ENCODE peak calls at places on chromosomes 11 and 22, in five cellular contexts. Q is T-helper 1 cell, P is neuronal stem cell, G is Calu3, C is NCI-H1694 treated with DMSO at 0.1 percent for 48 hours. E is an unnamed sample.

GRCh38 chr11:665062-665706 is 28.1 kb downstream of the DRD4 start:
- DNase-seq in Q (no peak), P (no peak), G (no peak), C (peak; percentile 14), E (no peak)

GRCh38 chr11:10674991-10675440 is 18.5 kb downstream of the IRAG1 start:
- DNase-seq in Q (no peak), P (no peak), G (no peak), C (no peak), E (no peak)

GRCh38 chr11:57249384-57250319 is 12.6 kb upstream of the APLNR start:
- DNase-seq in Q (no peak), P (peak; percentile 58), G (peak; percentile 77), C (peak; percentile 39), E (peak; percentile 82)

GRCh38 chr11:1012291-1012690 is 24.2 kb downstream of the MUC6 start:
- DNase-seq in Q (no peak), P (no peak), G (no peak), C (no peak), E (no peak)

GRCh38 chr22:43529954-43530863 is 118.4 kb downstream of the MPPED1 start:
- DNase-seq in Q (no peak), P (no peak), G (no peak), C (no peak), E (no peak)

GRCh38 chr22:25080855-25081254 is 118.8 kb upstream of the CRYBB3 start:
- DNase-seq in Q (no peak), P (no peak), G (no peak), C (no peak), E (no peak)

GRCh38 chr11:134514354-134514951 is 102.4 kb upstream of the B3GAT1 start:
- DNase-seq in Q (no peak), P (no peak), G (no peak), C (no peak), E (no peak)

GRCh38 chr11:121426476-121427454 is 25.3 kb upstream of the SORL1 start:
- DNase-seq in Q (no peak), P (no peak), G (peak; percentile 16), C (no peak), E (peak; percentile 73)

GRCh38 chr11:94638278-94638901 is 71.2 kb downstream of the PIWIL4 start:
- DNase-seq in Q (no peak), P (no peak), G (no peak), C (no peak), E (no peak)

GRCh38 chr11:67301951-67302516 is 1.3 kb upstream of the SSH3 start:
- DNase-seq in Q (no peak), P (no peak), G (no peak), C (no peak), E (peak; percentile 68)

GRCh38 chr11:10484461-10485180 is 29.6 kb downstream of the AMPD3 start:
- DNase-seq in Q (no peak), P (no peak), G (no peak), C (no peak), E (no peak)

GRCh38 chr11:132610216-132610615 is 922.1 kb downstream of the OPCML start:
- DNase-seq in Q (no peak), P (no peak), G (no peak), C (no peak), E (no peak)

GRCh38 chr22:24072361-24072760 is 61.3 kb downstream of the CABIN1 start:
- DNase-seq in Q (no peak), P (no peak), G (no peak), C (no peak), E (no peak)

GRCh38 chr11:32893091-32893946 is 708 bp downstream of the QSER1 start:
- DNase-seq in Q (peak; percentile 22), P (peak; percentile 77), G (peak; percentile 70), C (peak; percentile 32), E (peak; percentile 81)

GRCh38 chr22:22111267-22111751 is 128.7 kb upstream of the TOP3B start:
- DNase-seq in Q (no peak), P (no peak), G (no peak), C (no peak), E (no peak)

GRCh38 chr22:26409705-26410376 is 19.2 kb upstream of the ASPHD2 start:
- DNase-seq in Q (no peak), P (no peak), G (no peak), C (no peak), E (no peak)

GRCh38 chr22:50207383-50208031 is 6.7 kb downstream of the SELENOO start:
- DNase-seq in Q (no peak), P (no peak), G (no peak), C (no peak), E (no peak)

GRCh38 chr22:50326959-50327710 is at the start of gene DENND6B:
- DNase-seq in Q (peak; percentile 48), P (peak; percentile 86), G (peak; percentile 86), C (peak; percentile 73), E (peak; percentile 89)

GRCh38 chr11:32333335-32333991 is 101.9 kb downstream of the WT1 start:
- DNase-seq in Q (no peak), P (peak; percentile 51), G (peak; percentile 3), C (no peak), E (peak; percentile 75)

GRCh38 chr11:72224587-72225410 is at the start of gene INPPL1:
- DNase-seq in Q (no peak), P (no peak), G (peak; percentile 48), C (no peak), E (peak; percentile 73)

GRCh38 chr11:70326365-70326803 is 55.9 kb downstream of the PPFIA1 start:
- DNase-seq in Q (no peak), P (no peak), G (no peak), C (no peak), E (no peak)

GRCh38 chr11:114075891-114076441 is 16.5 kb downstream of the ZBTB16 start:
- DNase-seq in Q (no peak), P (peak; percentile 32), G (peak; percentile 26), C (no peak), E (peak; percentile 69)

GRCh38 chr11:76224461-76225121 is 18.3 kb upstream of the WNT11 start:
- DNase-seq in Q (no peak), P (no peak), G (no peak), C (no peak), E (no peak)

GRCh38 chr11:1837171-1838076 is 1.4 kb upstream of the TNNI2 start:
- DNase-seq in Q (peak; percentile 55), P (peak; percentile 67), G (peak; percentile 76), C (no peak), E (peak; percentile 91)

GRCh38 chr22:44620129-44620840 is 81.7 kb upstream of the PRR5 start:
- DNase-seq in Q (peak; percentile 62), P (peak; percentile 89), G (peak; percentile 41), C (peak; percentile 45), E (peak; percentile 80)

GRCh38 chr11:2697871-2698270 is 1.9 kb downstream of the KCNQ1OT1 start:
- DNase-seq in Q (no peak), P (no peak), G (no peak), C (no peak), E (no peak)

GRCh38 chr11:8209208-8209807 is 40.5 kb upstream of the RIC3 start:
- DNase-seq in Q (no peak), P (no peak), G (no peak), C (no peak), E (no peak)

GRCh38 chr11:65434057-65434666 is 11.6 kb downstream of the NEAT1 start:
- DNase-seq in Q (no peak), P (no peak), G (no peak), C (no peak), E (no peak)

GRCh38 chr11:123302751-123303195 is 107.7 kb upstream of the CLMP start:
- DNase-seq in Q (no peak), P (no peak), G (no peak), C (no peak), E (no peak)

GRCh38 chr11:77146261-77147035 is 18.4 kb downstream of the MYO7A start:
- DNase-seq in Q (no peak), P (no peak), G (no peak), C (peak; percentile 65), E (no peak)

GRCh38 chr11:19080579-19080993 is 20.1 kb upstream of the MRGPRX2 start:
- DNase-seq in Q (no peak), P (no peak), G (no peak), C (no peak), E (no peak)

GRCh38 chr11:69674267-69674885 is 777 bp downstream of the LTO1 start:
- DNase-seq in Q (no peak), P (no peak), G (no peak), C (no peak), E (no peak)

GRCh38 chr11:10319691-10320090 is 14.8 kb downstream of the ADM start:
- DNase-seq in Q (no peak), P (no peak), G (no peak), C (peak; percentile 19), E (no peak)

GRCh38 chr11:65540290-65541092 is 15.6 kb downstream of the SCYL1 start:
- DNase-seq in Q (peak; percentile 73), P (peak; percentile 84), G (peak; percentile 90), C (peak; percentile 59), E (peak; percentile 90)

GRCh38 chr22:49935561-49935960 is 17.1 kb downstream of the CRELD2 start:
- DNase-seq in Q (no peak), P (no peak), G (no peak), C (no peak), E (no peak)

GRCh38 chr11:86735462-86736302 is 63.3 kb upstream of the ME3 start:
- DNase-seq in Q (no peak), P (no peak), G (no peak), C (no peak), E (no peak)

GRCh38 chr22:44130076-44130711 is 50.5 kb upstream of the PARVG start:
- DNase-seq in Q (no peak), P (no peak), G (no peak), C (no peak), E (no peak)

GRCh38 chr11:19785265-19785664 is 72.6 kb downstream of the NAV2 start:
- DNase-seq in Q (no peak), P (no peak), G (no peak), C (no peak), E (no peak)

GRCh38 chr11:110173775-110174644 is 80.8 kb downstream of the ZC3H12C start:
- DNase-seq in Q (peak; percentile 16), P (peak; percentile 67), G (peak; percentile 72), C (no peak), E (peak; percentile 82)